ENCODE peak calls at places on chromosomes 5 and 9, in nine cellular contexts. One of them, this sample, is unnamed.
A peak's percentile ranks its signal among the peaks of the same experiment; 100 is the strongest.

GRCh38 chr5:53426878-53427277 is 53.6 kb upstream of the FST start:
- DNase-seq in T-helper 2 cell: peak; percentile 45
- DNase-seq in T1000: no peak
- DNase-seq in heart right ventricle: no peak
- DNase-seq in GM10248: no peak
- DNase-seq in activated naive CD8-positive, alpha-beta T cell treated with anti-CD3 and anti-CD28 coated beads, Interleukin-2, amount 10 ng/mL, durations not matched to agents 7 days and 5 days: no peak
- DNase-seq in activated gamma-delta T cell treated with Interleukin-2 at 50 U/mL for 16 hours: no peak
- DNase-seq in glutamatergic neuron: no peak
- DNase-seq in HS-27A: no peak
- DNase-seq in this sample: no peak

GRCh38 chr5:151157426-151158286 is at the start of gene ANXA6:
- DNase-seq in activated naive CD8-positive, alpha-beta T cell treated with anti-CD3 and anti-CD28 coated beads, Interleukin-2, amount 10 ng/mL, durations not matched to agents 7 days and 5 days: peak; percentile 80
- DNase-seq in T-helper 2 cell: peak; percentile 81
- DNase-seq in HS-27A: peak; percentile 29
- DNase-seq in T1000: peak; percentile 50
- DNase-seq in glutamatergic neuron: peak; percentile 81
- DNase-seq in GM10248: peak; percentile 81
- DNase-seq in heart right ventricle: peak; percentile 92
- DNase-seq in activated gamma-delta T cell treated with Interleukin-2 at 50 U/mL for 16 hours: peak; percentile 56
- DNase-seq in this sample: peak; percentile 81

GRCh38 chr9:92671323-92671722 is 1.4 kb upstream of the IPPK start:
- DNase-seq in T1000: peak; percentile 34
- DNase-seq in activated gamma-delta T cell treated with Interleukin-2 at 50 U/mL for 16 hours: no peak
- DNase-seq in HS-27A: no peak
- DNase-seq in glutamatergic neuron: no peak
- DNase-seq in activated naive CD8-positive, alpha-beta T cell treated with anti-CD3 and anti-CD28 coated beads, Interleukin-2, amount 10 ng/mL, durations not matched to agents 7 days and 5 days: peak; percentile 24
- DNase-seq in heart right ventricle: peak; percentile 53
- DNase-seq in T-helper 2 cell: no peak
- DNase-seq in GM10248: no peak
- DNase-seq in this sample: no peak

GRCh38 chr9:137690939-137691647 is 72.3 kb downstream of the EHMT1 start:
- DNase-seq in HS-27A: no peak
- DNase-seq in T1000: no peak
- DNase-seq in activated gamma-delta T cell treated with Interleukin-2 at 50 U/mL for 16 hours: no peak
- DNase-seq in GM10248: no peak
- DNase-seq in glutamatergic neuron: no peak
- DNase-seq in T-helper 2 cell: no peak
- DNase-seq in activated naive CD8-positive, alpha-beta T cell treated with anti-CD3 and anti-CD28 coated beads, Interleukin-2, amount 10 ng/mL, durations not matched to agents 7 days and 5 days: no peak
- DNase-seq in heart right ventricle: no peak
- DNase-seq in this sample: no peak

GRCh38 chr9:6450641-6451375 is 37.8 kb downstream of the UHRF2 start:
- DNase-seq in heart right ventricle: no peak
- DNase-seq in GM10248: no peak
- DNase-seq in activated naive CD8-positive, alpha-beta T cell treated with anti-CD3 and anti-CD28 coated beads, Interleukin-2, amount 10 ng/mL, durations not matched to agents 7 days and 5 days: no peak
- DNase-seq in HS-27A: no peak
- DNase-seq in T-helper 2 cell: no peak
- DNase-seq in activated gamma-delta T cell treated with Interleukin-2 at 50 U/mL for 16 hours: no peak
- DNase-seq in glutamatergic neuron: no peak
- DNase-seq in T1000: no peak
- DNase-seq in this sample: no peak

GRCh38 chr9:135736265-135736978 is 34.4 kb downstream of the KCNT1 start:
- DNase-seq in T-helper 2 cell: no peak
- DNase-seq in activated gamma-delta T cell treated with Interleukin-2 at 50 U/mL for 16 hours: no peak
- DNase-seq in HS-27A: no peak
- DNase-seq in glutamatergic neuron: no peak
- DNase-seq in T1000: no peak
- DNase-seq in GM10248: no peak
- DNase-seq in heart right ventricle: no peak
- DNase-seq in activated naive CD8-positive, alpha-beta T cell treated with anti-CD3 and anti-CD28 coated beads, Interleukin-2, amount 10 ng/mL, durations not matched to agents 7 days and 5 days: no peak
- DNase-seq in this sample: no peak

GRCh38 chr9:127347831-127348699 is 48.9 kb upstream of the SLC2A8 start:
- DNase-seq in heart right ventricle: no peak
- DNase-seq in activated gamma-delta T cell treated with Interleukin-2 at 50 U/mL for 16 hours: no peak
- DNase-seq in GM10248: peak; percentile 32
- DNase-seq in T-helper 2 cell: peak; percentile 19
- DNase-seq in HS-27A: no peak
- DNase-seq in T1000: no peak
- DNase-seq in glutamatergic neuron: no peak
- DNase-seq in activated naive CD8-positive, alpha-beta T cell treated with anti-CD3 and anti-CD28 coated beads, Interleukin-2, amount 10 ng/mL, durations not matched to agents 7 days and 5 days: no peak
- DNase-seq in this sample: peak; percentile 20

GRCh38 chr5:131622633-131623032 is 12.4 kb downstream of the RAPGEF6 start:
- DNase-seq in T1000: no peak
- DNase-seq in HS-27A: no peak
- DNase-seq in activated naive CD8-positive, alpha-beta T cell treated with anti-CD3 and anti-CD28 coated beads, Interleukin-2, amount 10 ng/mL, durations not matched to agents 7 days and 5 days: no peak
- DNase-seq in heart right ventricle: no peak
- DNase-seq in glutamatergic neuron: no peak
- DNase-seq in T-helper 2 cell: no peak
- DNase-seq in GM10248: no peak
- DNase-seq in activated gamma-delta T cell treated with Interleukin-2 at 50 U/mL for 16 hours: no peak
- DNase-seq in this sample: no peak

GRCh38 chr9:78695521-78695920 is 398.6 kb downstream of the PSAT1 start:
- DNase-seq in glutamatergic neuron: no peak
- DNase-seq in HS-27A: no peak
- DNase-seq in T-helper 2 cell: no peak
- DNase-seq in activated gamma-delta T cell treated with Interleukin-2 at 50 U/mL for 16 hours: no peak
- DNase-seq in T1000: no peak
- DNase-seq in GM10248: no peak
- DNase-seq in activated naive CD8-positive, alpha-beta T cell treated with anti-CD3 and anti-CD28 coated beads, Interleukin-2, amount 10 ng/mL, durations not matched to agents 7 days and 5 days: no peak
- DNase-seq in heart right ventricle: no peak
- DNase-seq in this sample: no peak

This sample was measured in GM12865.